ENCODE peak calls at places on chromosomes 16 and 17, in five cellular contexts. D, U, W, X and N are unnamed samples. For H3K36me3, the result is how much of the 10 kb centered on the place peaks cover.

GRCh38 chr16:88951501-88951900 is 25.5 kb downstream of the CBFA2T3 start:
- DNase-seq in D (no peak), U (no peak), W (no peak), X (no peak), N (no peak)

GRCh38 chr17:29612094-29612403 is 10.7 kb downstream of the CORO6 start:
- DNase-seq in D (no peak), U (no peak), W (no peak), X (no peak), N (no peak)

GRCh38 chr17:82238562-82239201 is 9.8 kb downstream of the SLC16A3 start:
- DNase-seq in D (peak), U (no peak), W (peak), X (no peak), N (no peak)

GRCh38 chr16:27237229-27238015 is 31.1 kb downstream of the NSMCE1 start:
- DNase-seq in D (no peak), U (no peak), W (no peak), X (peak), N (peak)

GRCh38 chr16:66928702-66929388 is 3.5 kb upstream of the RRAD start:
- DNase-seq in D (no peak), U (no peak), W (peak), X (peak), N (peak)

GRCh38 chr17:74444406-74444805 is 12.5 kb downstream of the GPRC5C start:
- DNase-seq in D (no peak), U (no peak), W (no peak), X (no peak), N (no peak)

GRCh38 chr17:73388578-73388905 is 76.7 kb upstream of the CDC42EP4 start:
- DNase-seq in D (no peak), U (no peak), W (no peak), X (no peak), N (no peak)

GRCh38 chr17:11608396-11608795 is 10.1 kb downstream of the DNAH9 start:
- DNase-seq in D (peak), U (no peak), W (peak), X (peak), N (no peak)

GRCh38 chr16:12245923-12246290 is 269.4 kb downstream of the SNX29 start:
- DNase-seq in D (no peak), U (no peak), W (no peak), X (no peak), N (no peak)

GRCh38 chr16:79257958-79258490 is 342.5 kb downstream of the MAF start:
- DNase-seq in D (no peak), U (no peak), W (no peak), X (no peak), N (no peak)

GRCh38 chr16:29007865-29008593 is 23.2 kb downstream of the LAT start:
- DNase-seq in D (peak), U (no peak), W (peak), X (no peak), N (no peak)

GRCh38 chr17:49456172-49456965 is 38.7 kb upstream of the NGFR start:
- DNase-seq in D (peak), U (no peak), W (peak), X (no peak), N (no peak)

GRCh38 chr17:82267575-82268379 is 5.7 kb downstream of the CSNK1D start:
- DNase-seq in D (peak), U (no peak), W (peak), X (peak), N (no peak)

GRCh38 chr16:28063611-28064061 is at the start of gene GSG1L:
- DNase-seq in D (no peak), U (no peak), W (peak), X (peak), N (peak)

GRCh38 chr16:54284319-54284930 is 2.2 kb downstream of the IRX3 start:
- DNase-seq in D (no peak), U (no peak), W (peak), X (peak), N (peak)

GRCh38 chr17:60514053-60514452 is 12.0 kb downstream of the APPBP2 start:
- DNase-seq in D (no peak), U (no peak), W (no peak), X (no peak), N (no peak)

GRCh38 chr17:55765472-55765871 is 14.6 kb downstream of the PCTP start:
- DNase-seq in D (no peak), U (no peak), W (no peak), X (no peak), N (no peak)

GRCh38 chr16:51951668-51952298 is 595.2 kb downstream of the TOX3 start:
- DNase-seq in D (no peak), U (no peak), W (no peak), X (no peak), N (peak)

GRCh38 chr17:64255764-64256163 is 7.3 kb downstream of the TEX2 start:
- DNase-seq in D (no peak), U (no peak), W (no peak), X (no peak), N (no peak)

GRCh38 chr16:49352923-49353322 is 20.7 kb upstream of the C16orf78 start:
- DNase-seq in D (peak), U (peak), W (peak), X (peak), N (peak)

GRCh38 chr17:52159159-52159809 is 770 bp upstream of the CA10 start:
- DNase-seq in D (no peak), U (no peak), W (no peak), X (peak), N (no peak)

GRCh38 chr16:47978491-47979490 is 177.0 kb downstream of the ABCC12 start:
- DNase-seq in D (no peak), U (no peak), W (no peak), X (no peak), N (peak)

GRCh38 chr16:19295393-19295792 is 9.9 kb downstream of the CLEC19A start:
- DNase-seq in D (no peak), U (no peak), W (no peak), X (no peak), N (no peak)

GRCh38 chr17:68248886-68249872 is 1.3 kb downstream of the AMZ2 start:
- DNase-seq in D (no peak), U (no peak), W (peak), X (no peak), N (no peak)

GRCh38 chr17:22506861-22507260 is 814.5 kb downstream of the KCNJ18 start:
- DNase-seq in D (no peak), U (no peak), W (no peak), X (no peak), N (no peak)

GRCh38 chr17:68910789-68911431 is 44.3 kb downstream of the ABCA8 start:
- DNase-seq in D (no peak), U (no peak), W (no peak), X (no peak), N (no peak)

GRCh38 chr17:40309031-40309937 is at the start of gene RARA:
- DNase-seq in D (no peak), U (no peak), W (peak), X (peak), N (peak)

GRCh38 chr17:49896222-49896621 is 48.4 kb upstream of the TAC4 start:
- DNase-seq in D (no peak), U (no peak), W (no peak), X (no peak), N (no peak)

GRCh38 chr17:74394977-74395376 is 27.7 kb downstream of the GPR142 start:
- DNase-seq in D (peak), U (no peak), W (no peak), X (no peak), N (no peak)

GRCh38 chr16:68636818-68637217 is 8.3 kb upstream of the CDH3 start:
- DNase-seq in D (peak), U (no peak), W (peak), X (no peak), N (no peak)

GRCh38 chr16:82016268-82016667 is 5.0 kb upstream of the SDR42E1 start:
- DNase-seq in D (peak), U (peak), W (peak), X (peak), N (no peak)

GRCh38 chr16:86355538-86355937 is 154.8 kb upstream of the FOXF1 start:
- DNase-seq in D (no peak), U (peak), W (peak), X (no peak), N (no peak)

GRCh38 chr17:60094754-60095153 is 16.0 kb upstream of the HEATR6 start:
- DNase-seq in D (no peak), U (no peak), W (no peak), X (no peak), N (no peak)

GRCh38 chr17:79224903-79225302 is 150.3 kb downstream of the ENGASE start:
- DNase-seq in D (no peak), U (no peak), W (no peak), X (no peak), N (no peak)

GRCh38 chr17:17429222-17429621 is 47.6 kb upstream of the MED9 start:
- DNase-seq in D (no peak), U (no peak), W (no peak), X (no peak), N (no peak)

GRCh38 chr17:42135664-42136653 is 13.4 kb downstream of the HSPB9 start:
- DNase-seq in D (no peak), U (peak), W (peak), X (no peak), N (no peak)

GRCh38 chr17:34979650-34980352 is 511 bp upstream of the LIG3 start:
- DNase-seq in D (no peak), U (no peak), W (peak), X (no peak), N (peak)

GRCh38 chr16:87126403-87127025 is 190.7 kb downstream of the C16orf95 start:
- DNase-seq in D (no peak), U (no peak), W (no peak), X (no peak), N (no peak)

GRCh38 chr16:70434489-70435260 is 4.2 kb downstream of the ST3GAL2 start:
- DNase-seq in D (no peak), U (no peak), W (no peak), X (no peak), N (no peak)

GRCh38 chr16:70438983-70439862 is at the start of gene ST3GAL2:
- DNase-seq in D (peak), U (peak), W (peak), X (peak), N (peak)

GRCh38 chr16:70437582-70438324 is 1.1 kb downstream of the ST3GAL2 start:
- DNase-seq in D (peak), U (no peak), W (peak), X (peak), N (peak)

GRCh38 chr16:70438325-70438982 is 446 bp downstream of the ST3GAL2 start:
- DNase-seq in D (no peak), U (no peak), W (no peak), X (no peak), N (no peak)

DNA sequence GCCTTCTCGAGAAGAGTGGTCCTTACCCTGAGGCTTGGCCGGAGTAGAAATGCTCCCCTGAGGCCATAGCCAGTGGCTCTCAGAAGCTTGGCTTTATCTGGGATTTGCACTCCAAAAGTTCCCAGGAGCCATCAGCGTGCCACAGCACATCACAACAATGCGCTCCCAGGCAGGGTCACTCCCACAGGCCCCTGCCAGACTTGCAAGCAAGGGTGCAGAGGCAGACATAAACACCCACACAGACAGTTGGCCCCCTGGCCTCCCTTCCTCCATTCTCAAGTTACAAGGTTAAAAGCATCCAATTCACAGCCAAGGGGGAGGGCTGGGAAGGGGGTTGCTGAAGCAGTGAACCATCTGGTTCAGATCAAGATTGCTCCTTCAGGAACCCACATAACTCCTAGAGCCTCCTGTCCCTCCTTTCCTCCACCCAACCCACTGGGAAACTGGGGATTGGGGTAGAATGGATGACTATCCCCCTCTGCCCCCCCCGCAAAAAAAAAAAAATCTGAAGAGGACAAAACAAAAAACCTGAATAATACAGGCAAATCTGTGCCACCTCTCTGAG is 1.8 kb downstream of the ST3GAL2 start:
- DNase-seq in D (no peak), U (no peak), W (peak), X (peak), N (peak)
- TF ChIP-seq EZH2phosphoT487 in D (no peak), U (no peak), W (no peak), X (no peak), N (no peak)

DNA sequence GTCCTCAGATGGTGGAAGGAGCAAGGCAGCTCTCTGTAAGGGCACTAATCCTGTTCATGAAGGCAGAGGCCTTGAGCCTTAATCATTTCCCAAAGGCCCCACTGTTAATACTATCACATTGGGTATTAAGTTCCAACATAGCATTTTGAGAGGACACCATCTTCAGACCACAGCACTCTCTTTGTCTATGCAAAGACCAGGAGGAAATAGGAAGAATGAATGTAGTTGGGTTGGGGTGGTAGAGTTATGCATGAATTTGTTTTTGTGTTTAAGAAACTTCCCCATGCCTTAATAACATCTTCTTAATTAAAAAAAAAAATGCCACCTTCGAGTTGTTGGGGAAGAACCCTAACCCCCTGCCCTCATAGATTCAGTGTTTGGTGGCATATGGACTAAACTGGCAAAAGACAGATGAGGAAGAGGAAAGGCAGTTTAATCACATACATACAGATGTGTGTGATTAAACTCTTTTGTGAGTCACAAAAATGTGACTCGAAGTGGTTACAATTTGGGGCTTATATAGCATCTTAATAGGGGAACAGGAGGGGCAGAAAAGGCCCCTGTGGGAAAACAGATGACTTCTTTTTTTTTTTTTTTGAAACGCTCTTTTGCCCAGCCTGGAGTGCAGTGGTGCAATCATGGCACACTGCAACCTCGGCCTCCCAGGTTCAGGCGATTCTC is 35.0 kb upstream of the SLC5A10 start:
- DNase-seq in D (peak), U (no peak), W (peak), X (no peak), N (no peak)
- H3K9ac ChIP-seq in D (no peak), U (no peak), W (no peak), X (no peak), N (no peak)

DNA sequence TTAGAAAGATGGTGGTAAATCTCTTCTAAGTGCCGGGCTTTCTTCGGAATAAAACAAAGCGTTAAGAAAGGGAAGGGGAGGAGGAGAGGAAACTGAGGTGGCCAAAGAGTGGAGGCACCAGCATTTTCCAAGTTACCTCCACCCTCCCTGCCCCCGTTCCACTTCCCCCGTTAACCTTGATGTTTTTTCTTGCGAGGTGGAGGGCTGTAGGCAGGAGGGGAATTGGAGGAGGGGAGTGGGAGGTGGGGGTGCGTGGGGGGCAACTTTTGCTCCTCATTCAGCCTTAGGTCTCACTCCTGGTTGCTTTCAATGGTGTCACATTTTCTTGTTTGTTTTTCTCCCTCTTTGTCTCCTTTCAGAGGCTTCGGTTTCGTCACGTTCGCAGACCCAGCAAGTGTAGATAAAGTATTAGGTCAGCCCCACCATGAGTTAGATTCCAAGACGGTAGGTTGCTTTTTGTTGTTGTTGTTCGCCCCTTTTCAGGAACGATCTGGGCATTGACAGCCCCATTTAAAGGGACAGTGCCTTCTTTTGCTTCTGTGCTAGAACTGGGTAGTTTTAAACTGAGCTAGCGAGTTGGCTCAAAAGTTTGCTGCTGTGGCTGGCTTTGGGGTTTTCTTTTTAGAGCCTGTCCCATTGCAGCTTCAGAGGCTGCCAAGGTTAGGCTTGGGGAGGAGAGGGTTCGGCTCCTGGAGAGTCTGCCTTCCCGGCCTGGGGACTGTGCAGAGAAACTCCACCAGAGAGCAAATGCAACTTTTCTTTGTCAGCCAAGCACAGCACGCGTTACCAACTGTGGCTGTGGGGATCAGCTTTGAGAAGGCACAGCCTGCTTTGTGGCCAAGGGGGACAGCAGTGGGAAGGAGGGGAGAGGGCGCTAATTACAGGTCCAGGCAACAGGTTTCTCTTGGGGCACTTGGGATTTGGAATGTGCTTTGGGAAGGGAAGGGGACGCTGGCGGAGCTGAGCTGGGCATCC is 1.9 kb downstream of the MSI2 start:
- DNase-seq in D (peak), U (no peak), W (peak), X (no peak), N (peak)
- H3K36me3 ChIP-seq in D (under half), U (under half), W (under half), X (under half), N (under half)

GRCh38 chr16:1184156-1184868 is 31.4 kb downstream of the CACNA1H start:
- DNase-seq in D (no peak), U (no peak), W (no peak), X (no peak), N (no peak)

GRCh38 chr16:1184980-1185379 is 32.1 kb downstream of the CACNA1H start:
- DNase-seq in D (no peak), U (no peak), W (no peak), X (no peak), N (no peak)

GRCh38 chr16:1189455-1189854 is 35.6 kb downstream of the TPSG1 start:
- DNase-seq in D (no peak), U (no peak), W (no peak), X (no peak), N (no peak)

GRCh38 chr16:1192384-1193073 is 32.5 kb downstream of the TPSG1 start:
- DNase-seq in D (no peak), U (no peak), W (no peak), X (no peak), N (no peak)

DNA sequence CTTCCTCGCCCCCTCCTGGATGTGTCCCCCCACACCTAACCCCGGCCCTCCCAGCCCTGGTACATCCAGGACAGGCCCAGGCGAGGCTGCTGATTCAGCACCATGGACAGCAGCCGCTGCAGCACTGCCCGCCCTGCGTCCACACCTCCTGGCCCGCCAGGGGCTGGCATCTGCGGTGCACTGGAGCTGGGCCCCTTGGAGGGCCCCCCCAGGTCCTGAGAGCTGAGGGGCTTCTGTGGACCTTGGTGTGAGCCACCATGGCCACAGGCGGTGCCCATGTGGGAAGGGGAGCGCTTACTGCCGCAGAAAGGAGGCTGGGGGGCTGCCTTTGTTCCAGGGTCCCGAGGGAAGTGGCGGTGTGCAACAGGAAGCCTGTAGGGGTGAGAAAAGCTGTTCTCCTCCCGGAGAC is 35.9 kb downstream of the CACNA1H start:
- DNase-seq in D (peak), U (no peak), W (peak), X (no peak), N (peak)
- TF ChIP-seq EZH2phosphoT487 in D (no peak), U (no peak), W (no peak), X (no peak), N (no peak)

GRCh38 chr16:8828541-8829165 is 31.0 kb downstream of the PMM2 start:
- DNase-seq in D (no peak), U (no peak), W (peak), X (no peak), N (no peak)

GRCh38 chr16:8831450-8832382 is 34.1 kb downstream of the PMM2 start:
- DNase-seq in D (no peak), U (no peak), W (no peak), X (no peak), N (peak)

DNA sequence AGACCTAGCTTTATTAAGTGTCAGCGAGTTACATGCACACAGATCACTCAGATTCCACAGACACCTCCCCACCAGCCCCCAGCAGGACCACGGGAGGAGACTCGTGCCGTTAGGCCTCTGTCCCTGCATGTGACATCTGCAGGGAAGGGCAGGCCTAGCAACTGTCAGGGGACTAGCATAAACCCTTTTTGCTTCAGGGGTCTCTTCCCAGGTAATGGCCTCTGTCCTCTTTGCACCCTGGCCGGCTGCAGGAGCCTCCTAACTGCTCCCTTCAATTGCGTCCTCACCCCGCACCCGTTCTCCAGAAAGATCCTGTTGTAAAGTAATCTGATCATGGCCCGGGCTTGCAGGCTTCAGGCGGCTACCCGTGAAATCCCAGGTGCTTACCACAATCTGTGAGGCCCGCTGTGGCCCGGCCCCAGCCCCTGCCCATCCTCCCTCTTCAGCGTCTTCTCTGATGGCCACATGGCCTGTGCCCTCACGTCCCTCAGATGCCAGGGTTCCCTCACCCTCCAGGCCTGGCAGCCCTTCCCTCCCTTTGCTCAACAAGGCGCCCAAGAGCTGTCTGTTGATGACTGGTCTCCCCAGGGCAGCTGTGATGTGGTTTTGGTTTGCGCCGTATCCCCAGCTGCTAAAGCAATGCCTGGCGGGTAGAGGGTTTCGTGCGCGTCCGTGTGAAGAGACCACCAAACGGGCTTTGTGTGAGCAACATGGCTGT is 34.9 kb downstream of the PMM2 start:
- DNase-seq in D (no peak), U (no peak), W (no peak), X (no peak), N (peak)
- H3K9ac ChIP-seq in D (no peak), U (no peak), W (no peak), X (no peak), N (no peak)